ENCODE peak calls at places on chromosomes 6 and 20, in four cellular contexts. One of them, this sample, is unnamed.

GRCh38 chr20:5696011-5696559 is 54.1 kb upstream of the SHLD1 start:
- DNase-seq in GM12878: no peak
- DNase-seq in HepG2: peak
- DNase-seq in K562: no peak
- DNase-seq in this sample: no peak

GRCh38 chr6:109349419-109349987 is 32.8 kb downstream of the CD164 start:
- DNase-seq in GM12878: no peak
- DNase-seq in HepG2: peak
- DNase-seq in K562: no peak
- DNase-seq in this sample: no peak

GRCh38 chr6:32982702-32983492 is 14.5 kb downstream of the BRD2 start:
- DNase-seq in GM12878: no peak
- DNase-seq in HepG2: no peak
- DNase-seq in K562: no peak
- DNase-seq in this sample: no peak

GRCh38 chr6:25889877-25890853 is 16.1 kb upstream of the SLC17A3 start:
- DNase-seq in GM12878: no peak
- DNase-seq in HepG2: peak
- DNase-seq in K562: peak
- DNase-seq in this sample: peak

GRCh38 chr20:35899064-35899463 is 55.2 kb downstream of the SCAND1 start:
- DNase-seq in GM12878: no peak
- DNase-seq in HepG2: no peak
- DNase-seq in K562: no peak
- DNase-seq in this sample: no peak

GRCh38 chr6:36777806-36778205 is 61.4 kb downstream of the CPNE5 start:
- DNase-seq in GM12878: no peak
- DNase-seq in HepG2: no peak
- DNase-seq in K562: no peak
- DNase-seq in this sample: no peak

GRCh38 chr6:149903938-149904611 is 6.2 kb upstream of the RAET1E start:
- DNase-seq in GM12878: no peak
- DNase-seq in HepG2: no peak
- DNase-seq in K562: no peak
- DNase-seq in this sample: no peak

GRCh38 chr6:35088281-35089215 is 52.6 kb downstream of the TCP11 start:
- DNase-seq in GM12878: no peak
- DNase-seq in HepG2: no peak
- DNase-seq in K562: no peak
- DNase-seq in this sample: no peak

GRCh38 chr6:30066577-30067459 is at the start of gene PPP1R11:
- DNase-seq in GM12878: peak
- DNase-seq in HepG2: peak
- DNase-seq in K562: peak
- DNase-seq in this sample: peak

GRCh38 chr6:144314003-144314485 is 28.9 kb downstream of the UTRN start:
- DNase-seq in GM12878: no peak
- DNase-seq in HepG2: no peak
- DNase-seq in K562: no peak
- DNase-seq in this sample: no peak

GRCh38 chr6:33857301-33858052 is 53.7 kb upstream of the MLN start:
- DNase-seq in GM12878: no peak
- DNase-seq in HepG2: no peak
- DNase-seq in K562: no peak
- DNase-seq in this sample: no peak

GRCh38 chr20:11676618-11677289 is 240.9 kb upstream of the BTBD3 start:
- DNase-seq in GM12878: no peak
- DNase-seq in HepG2: peak
- DNase-seq in K562: peak
- DNase-seq in this sample: peak

GRCh38 chr20:31603822-31604566 is 1.1 kb upstream of the ID1 start:
- DNase-seq in GM12878: peak
- DNase-seq in HepG2: peak
- DNase-seq in K562: peak
- DNase-seq in this sample: peak

GRCh38 chr20:62088258-62089127 is 22.8 kb upstream of the TAF4 start:
- DNase-seq in GM12878: no peak
- DNase-seq in HepG2: peak
- DNase-seq in K562: peak
- DNase-seq in this sample: no peak

GRCh38 chr6:15770347-15771143 is 107.7 kb upstream of the DTNBP1 start:
- DNase-seq in GM12878: peak
- DNase-seq in HepG2: no peak
- DNase-seq in K562: no peak
- DNase-seq in this sample: no peak

GRCh38 chr6:40194771-40195170 is 260.5 kb upstream of the MOCS1 start:
- DNase-seq in GM12878: no peak
- DNase-seq in HepG2: no peak
- DNase-seq in K562: no peak
- DNase-seq in this sample: no peak

GRCh38 chr6:118712955-118713354 is 61.6 kb upstream of the CEP85L start:
- DNase-seq in GM12878: no peak
- DNase-seq in HepG2: no peak
- DNase-seq in K562: no peak
- DNase-seq in this sample: no peak

GRCh38 chr20:20405619-20406018 is 37.7 kb downstream of the INSM1 start:
- DNase-seq in GM12878: no peak
- DNase-seq in HepG2: no peak
- DNase-seq in K562: no peak
- DNase-seq in this sample: no peak

GRCh38 chr20:62922451-62922921 is 3.8 kb downstream of the DIDO1 start:
- DNase-seq in GM12878: no peak
- DNase-seq in HepG2: no peak
- DNase-seq in K562: no peak
- DNase-seq in this sample: no peak

GRCh38 chr20:41309817-41310216 is 7.7 kb downstream of the ZHX3 start:
- DNase-seq in GM12878: no peak
- DNase-seq in HepG2: no peak
- DNase-seq in K562: no peak
- DNase-seq in this sample: no peak

GRCh38 chr6:90681863-90682262 is 95.0 kb upstream of the MAP3K7 start:
- DNase-seq in GM12878: no peak
- DNase-seq in HepG2: no peak
- DNase-seq in K562: no peak
- DNase-seq in this sample: no peak

GRCh38 chr6:47680056-47680455 is 18.3 kb upstream of the ADGRF4 start:
- DNase-seq in GM12878: no peak
- DNase-seq in HepG2: no peak
- DNase-seq in K562: no peak
- DNase-seq in this sample: no peak

GRCh38 chr6:157885876-157886275 is 62.8 kb downstream of the SNX9 start:
- DNase-seq in GM12878: no peak
- DNase-seq in HepG2: no peak
- DNase-seq in K562: no peak
- DNase-seq in this sample: no peak

GRCh38 chr6:107616776-107617175 is 126.9 kb downstream of the SOBP start:
- DNase-seq in GM12878: no peak
- DNase-seq in HepG2: no peak
- DNase-seq in K562: no peak
- DNase-seq in this sample: no peak

GRCh38 chr6:30726506-30727413 is 6.6 kb downstream of the TUBB start:
- DNase-seq in GM12878: no peak
- DNase-seq in HepG2: no peak
- DNase-seq in K562: no peak
- DNase-seq in this sample: no peak

GRCh38 chr6:155030148-155030720 is 35.1 kb downstream of the TIAM2 start:
- DNase-seq in GM12878: no peak
- DNase-seq in HepG2: no peak
- DNase-seq in K562: no peak
- DNase-seq in this sample: no peak

GRCh38 chr6:42147138-42147562 is 4.7 kb upstream of the C6orf132 start:
- DNase-seq in GM12878: no peak
- DNase-seq in HepG2: no peak
- DNase-seq in K562: no peak
- DNase-seq in this sample: no peak

GRCh38 chr6:113648698-113649097 is 208.4 kb upstream of the MARCKS start:
- DNase-seq in GM12878: no peak
- DNase-seq in HepG2: no peak
- DNase-seq in K562: no peak
- DNase-seq in this sample: no peak

GRCh38 chr6:32668226-32668747 is 1.8 kb upstream of the HLA-DQB1 start:
- DNase-seq in GM12878: peak
- DNase-seq in HepG2: peak
- DNase-seq in K562: no peak
- DNase-seq in this sample: peak

GRCh38 chr6:32442977-32443552 is 3.4 kb downstream of the HLA-DRA start:
- DNase-seq in GM12878: no peak
- DNase-seq in HepG2: no peak
- DNase-seq in K562: no peak
- DNase-seq in this sample: no peak

GRCh38 chr6:83958250-83958685 is 75.3 kb upstream of the MRAP2 start:
- DNase-seq in GM12878: no peak
- DNase-seq in HepG2: no peak
- DNase-seq in K562: no peak
- DNase-seq in this sample: no peak

GRCh38 chr20:6094038-6094437 is 28.8 kb downstream of the FERMT1 start:
- DNase-seq in GM12878: peak
- DNase-seq in HepG2: no peak
- DNase-seq in K562: no peak
- DNase-seq in this sample: no peak

DNA sequence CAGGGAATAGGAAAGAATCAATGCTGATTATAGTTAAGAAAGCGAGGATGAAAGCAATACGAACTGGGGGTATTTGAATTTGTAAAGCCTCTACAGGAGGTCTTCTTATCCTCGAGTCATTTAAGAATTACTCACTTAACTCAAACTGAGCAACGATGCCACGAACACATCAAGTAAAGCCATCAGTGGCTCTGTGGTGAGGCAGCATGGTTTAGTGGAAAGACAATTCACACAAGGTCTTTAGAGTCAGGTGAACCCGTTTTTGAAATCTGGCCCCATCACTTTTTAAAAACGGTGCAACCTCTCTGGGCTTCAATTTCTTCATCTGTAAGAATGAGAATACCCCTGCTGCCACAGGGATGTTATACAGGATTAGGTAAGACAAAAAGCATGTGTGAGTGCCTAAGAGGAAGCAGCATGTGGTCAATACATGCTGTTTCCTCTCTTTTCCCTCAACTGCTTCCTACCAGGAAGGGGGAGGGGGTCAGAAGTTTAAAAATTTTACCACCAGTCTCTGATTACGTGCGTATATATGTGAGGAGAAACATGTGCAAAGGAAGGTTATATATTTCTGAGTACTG is 162.0 kb downstream of the BTBD9 start:
- DNase-seq in GM12878: no peak
- DNase-seq in HepG2: no peak
- DNase-seq in K562: no peak
- DNase-seq in this sample: no peak
- TF ChIP-seq SP1 in GM12878: no peak
- TF ChIP-seq SP1 in HepG2: no peak
- TF ChIP-seq SP1 in K562: no peak
- TF ChIP-seq SP1 in this sample: no peak

GRCh38 chr20:346033-346639 is 775 bp upstream of the NRSN2 start:
- DNase-seq in GM12878: no peak
- DNase-seq in HepG2: no peak
- DNase-seq in K562: no peak
- DNase-seq in this sample: no peak
- TF ChIP-seq BHLHE40 in GM12878: no peak
- TF ChIP-seq BHLHE40 in HepG2: no peak
- TF ChIP-seq BHLHE40 in K562: no peak
- TF ChIP-seq BHLHE40 in this sample: no peak

DNA sequence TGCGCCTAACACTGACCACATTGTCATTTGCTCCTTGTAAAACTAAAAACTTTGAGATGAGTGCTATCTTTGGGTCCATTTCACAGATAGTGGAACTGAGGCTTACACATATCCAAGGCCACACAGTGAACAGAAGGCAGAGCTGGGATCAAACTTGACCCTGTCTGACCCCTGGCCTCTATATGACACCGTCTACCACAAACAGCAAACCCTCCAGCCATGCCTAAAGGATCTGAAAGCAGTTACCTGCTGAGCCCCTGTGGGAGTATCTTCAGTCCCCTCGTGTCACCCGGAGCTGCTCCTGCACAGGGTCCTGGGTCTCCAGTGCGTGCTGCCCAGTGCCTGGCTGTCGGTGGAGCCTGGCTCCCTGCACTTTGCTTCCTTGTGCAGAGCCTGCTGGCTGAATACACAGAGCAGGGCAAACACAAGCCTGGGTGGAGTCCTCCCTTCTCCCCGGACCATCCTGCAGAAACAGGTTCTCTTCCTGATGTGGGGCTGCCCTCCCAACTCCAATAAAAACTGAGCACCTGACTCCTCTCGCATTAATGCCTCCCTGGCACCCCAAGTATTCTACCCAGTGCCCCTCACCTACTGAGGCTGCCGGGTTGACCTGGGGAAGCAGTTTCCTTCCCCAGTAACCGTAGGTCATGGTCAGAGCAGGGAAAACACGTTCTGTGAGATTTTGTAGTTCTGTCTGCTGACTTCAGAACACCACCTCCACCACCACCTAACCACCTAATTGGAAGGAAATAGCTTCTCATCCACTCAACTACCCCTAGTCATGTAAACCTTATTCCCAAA is at the start of gene BCAS1:
- DNase-seq in GM12878: no peak
- DNase-seq in HepG2: peak
- DNase-seq in K562: peak
- DNase-seq in this sample: no peak
- TF ChIP-seq FOXK2 in GM12878: no peak
- TF ChIP-seq FOXK2 in HepG2: no peak
- TF ChIP-seq FOXK2 in K562: no peak
- TF ChIP-seq FOXK2 in this sample: no peak

GRCh38 chr20:45500022-45500421 is 15.4 kb downstream of the SPINT3 start:
- DNase-seq in GM12878: no peak
- DNase-seq in HepG2: peak
- DNase-seq in K562: no peak
- DNase-seq in this sample: no peak
- TF ChIP-seq SP1 in GM12878: no peak
- TF ChIP-seq SP1 in HepG2: no peak
- TF ChIP-seq SP1 in K562: no peak
- TF ChIP-seq SP1 in this sample: no peak

GRCh38 chr6:161194374-161194773 is 79.5 kb downstream of the AGPAT4 start:
- DNase-seq in GM12878: no peak
- DNase-seq in HepG2: no peak
- DNase-seq in K562: no peak
- DNase-seq in this sample: no peak

GRCh38 chr6:161198781-161199505 is 74.9 kb downstream of the AGPAT4 start:
- DNase-seq in GM12878: no peak
- DNase-seq in HepG2: no peak
- DNase-seq in K562: no peak
- DNase-seq in this sample: no peak

GRCh38 chr6:161192636-161193411 is 81.0 kb downstream of the AGPAT4 start:
- DNase-seq in GM12878: no peak
- DNase-seq in HepG2: no peak
- DNase-seq in K562: no peak
- DNase-seq in this sample: no peak

GRCh38 chr6:161198176-161198575 is 75.7 kb downstream of the AGPAT4 start:
- DNase-seq in GM12878: no peak
- DNase-seq in HepG2: no peak
- DNase-seq in K562: no peak
- DNase-seq in this sample: no peak

DNA sequence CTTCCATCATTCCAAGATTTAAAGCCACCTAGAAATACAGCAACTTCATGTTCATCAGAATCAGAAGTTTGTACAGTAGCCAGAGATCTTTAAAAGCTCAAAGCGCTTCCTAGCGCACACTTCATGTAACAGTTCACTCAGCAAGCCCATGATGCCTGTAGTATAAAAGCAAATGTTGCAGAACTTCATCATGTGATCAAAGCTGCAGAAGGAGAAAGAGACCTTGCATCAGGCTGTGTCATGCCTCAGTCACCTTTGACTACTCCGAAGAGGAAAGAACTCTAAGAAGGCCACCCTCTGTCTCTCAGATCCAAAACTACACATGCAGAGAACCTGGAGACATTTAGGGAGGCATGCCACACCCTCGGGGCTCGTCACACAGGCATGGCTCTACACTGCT is 78.4 kb downstream of the AGPAT4 start:
- DNase-seq in GM12878: no peak
- DNase-seq in HepG2: no peak
- DNase-seq in K562: no peak
- DNase-seq in this sample: no peak
- TF ChIP-seq BHLHE40 in GM12878: no peak
- TF ChIP-seq BHLHE40 in HepG2: no peak
- TF ChIP-seq BHLHE40 in K562: no peak
- TF ChIP-seq BHLHE40 in this sample: no peak